ENCODE peak calls at places on chromosomes 6 and 20, in seven cellular contexts. F is HEK293T, Y is HepG2, J is H1, D is K562, T is HCT116, C is GM12878. L is an unnamed sample.

GRCh38 chr20:54668271-54669053 is 193.1 kb downstream of the DOK5 start:
- DNase-seq in T (no peak), D (peak), J (no peak), Y (peak), C (no peak), F (peak), L (peak)

GRCh38 chr20:63495771-63496403 is 3.0 kb downstream of the EEF1A2 start:
- DNase-seq in J (no peak), F (peak), T (no peak), C (no peak), Y (peak), D (peak), L (peak)

GRCh38 chr6:167401525-167402194 is 76.8 kb downstream of the TTLL2 start:
- DNase-seq in J (no peak), C (no peak), F (no peak), D (no peak), T (no peak), Y (no peak), L (no peak)

GRCh38 chr20:13552061-13552460 is 86.7 kb downstream of the TASP1 start:
- DNase-seq in D (no peak), J (no peak), C (no peak), T (no peak), Y (no peak), F (no peak), L (no peak)

GRCh38 chr6:111872521-111873177 is 603 bp downstream of the FYN start:
- DNase-seq in J (no peak), Y (no peak), C (no peak), F (peak), T (no peak), D (peak), L (peak)

GRCh38 chr6:116393430-116393829 is 22.7 kb downstream of the DSE start:
- DNase-seq in F (no peak), D (no peak), T (no peak), C (no peak), Y (no peak), J (no peak), L (no peak)

GRCh38 chr6:169933839-169934698 is 182.6 kb downstream of the ERMARD start:
- DNase-seq in F (no peak), Y (no peak), D (no peak), T (no peak), J (no peak), C (no peak), L (no peak)

GRCh38 chr20:40497781-40498691 is 191.0 kb downstream of the MAFB start:
- DNase-seq in D (no peak), J (no peak), F (no peak), Y (no peak), C (peak), T (no peak), L (no peak)

GRCh38 chr6:127100510-127101140 is 17.8 kb upstream of the RSPO3 start:
- DNase-seq in D (no peak), C (no peak), F (no peak), J (no peak), T (no peak), Y (no peak), L (no peak)

GRCh38 chr20:63320041-63320511 is 27.1 kb downstream of the COL20A1 start:
- DNase-seq in D (no peak), Y (no peak), C (no peak), J (no peak), F (no peak), T (no peak), L (no peak)

GRCh38 chr20:23663180-23663579 is 25.4 kb upstream of the CST3 start:
- DNase-seq in J (no peak), C (no peak), Y (no peak), D (no peak), F (no peak), T (no peak), L (no peak)

GRCh38 chr6:144343736-144344428 is 58.7 kb downstream of the UTRN start:
- DNase-seq in F (no peak), J (no peak), T (no peak), Y (peak), D (no peak), C (peak), L (no peak)

GRCh38 chr20:62925420-62926228 is 681 bp downstream of the DIDO1 start:
- DNase-seq in J (no peak), C (no peak), D (no peak), T (no peak), Y (no peak), F (no peak), L (no peak)

GRCh38 chr6:14865609-14866100 is 380.2 kb upstream of the JARID2 start:
- DNase-seq in J (no peak), F (no peak), Y (no peak), C (no peak), T (no peak), D (peak), L (no peak)

GRCh38 chr6:20467437-20467836 is 65.8 kb downstream of the E2F3 start:
- DNase-seq in C (peak), D (no peak), F (no peak), Y (no peak), T (no peak), J (no peak), L (no peak)

GRCh38 chr6:21003780-21004541 is 469.7 kb downstream of the CDKAL1 start:
- DNase-seq in T (no peak), J (no peak), Y (peak), F (no peak), D (no peak), C (peak), L (no peak)

GRCh38 chr20:47406849-47407682 is 50.6 kb upstream of the ZMYND8 start:
- DNase-seq in F (no peak), Y (no peak), D (no peak), J (no peak), T (no peak), C (no peak), L (no peak)

GRCh38 chr6:106064766-106065165 is 21.4 kb upstream of the PRDM1 start:
- DNase-seq in D (no peak), T (no peak), C (no peak), F (no peak), J (no peak), Y (no peak), L (no peak)

GRCh38 chr6:17831135-17831534 is 124.4 kb upstream of the NUP153 start:
- DNase-seq in Y (no peak), D (no peak), C (no peak), J (no peak), F (no peak), T (no peak), L (no peak)

GRCh38 chr6:70375882-70376281 is 37.4 kb upstream of the FAM135A start:
- DNase-seq in C (no peak), J (no peak), D (peak), Y (peak), F (no peak), T (peak), L (no peak)

GRCh38 chr6:152696543-152696942 is 1.2 kb upstream of the MYCT1 start:
- DNase-seq in Y (no peak), F (no peak), T (no peak), C (no peak), D (no peak), J (no peak), L (no peak)

GRCh38 chr6:48199502-48199901 is 88.5 kb upstream of the PTCHD4 start:
- DNase-seq in F (no peak), C (no peak), Y (peak), D (no peak), T (no peak), J (no peak), L (no peak)

GRCh38 chr6:170221052-170221752 is 69.7 kb downstream of the DLL1 start:
- DNase-seq in D (no peak), C (no peak), T (no peak), Y (no peak), J (no peak), F (no peak), L (no peak)

GRCh38 chr20:50992733-50993457 is 30.0 kb downstream of the KCNG1 start:
- DNase-seq in D (peak), J (peak), F (peak), T (peak), Y (peak), C (peak), L (peak)

GRCh38 chr20:2463616-2464365 is 6.8 kb downstream of the SNRPB start:
- DNase-seq in C (no peak), J (no peak), Y (no peak), D (no peak), T (no peak), F (no peak), L (no peak)

GRCh38 chr6:135603249-135603648 is 105.7 kb upstream of the AHI1 start:
- DNase-seq in F (no peak), D (no peak), J (no peak), T (no peak), Y (no peak), C (no peak), L (no peak)

GRCh38 chr6:167330745-167331144 is 5.9 kb downstream of the TTLL2 start:
- DNase-seq in Y (no peak), D (peak), T (no peak), J (no peak), C (no peak), F (no peak), L (no peak)

GRCh38 chr6:42819803-42820508 is 38.1 kb downstream of the BICRAL start:
- DNase-seq in T (no peak), C (no peak), J (no peak), F (peak), D (peak), Y (peak), L (no peak)

GRCh38 chr6:654136-654535 is 2.8 kb downstream of the HUS1B start:
- DNase-seq in T (no peak), J (no peak), C (no peak), F (no peak), Y (no peak), D (no peak), L (no peak)

GRCh38 chr6:134177236-134177635 is 124.8 kb upstream of the SLC2A12 start:
- DNase-seq in D (no peak), J (no peak), Y (no peak), F (no peak), T (no peak), C (no peak), L (no peak)

GRCh38 chr6:71011861-71012260 is 55.0 kb upstream of the B3GAT2 start:
- DNase-seq in Y (no peak), J (no peak), D (no peak), F (no peak), C (no peak), T (no peak), L (no peak)

GRCh38 chr20:51500936-51501335 is 41.6 kb downstream of the NFATC2 start:
- DNase-seq in J (no peak), Y (no peak), C (no peak), D (no peak), F (no peak), T (no peak), L (no peak)

GRCh38 chr20:62694868-62695267 is 13.8 kb upstream of the NTSR1 start:
- DNase-seq in Y (no peak), F (no peak), C (no peak), D (no peak), T (no peak), J (no peak), L (no peak)

GRCh38 chr20:19583532-19584175 is 174.4 kb upstream of the RIN2 start:
- DNase-seq in Y (peak), C (no peak), T (peak), J (peak), D (peak), F (peak), L (peak)

GRCh38 chr6:4693158-4693557 is 83.0 kb upstream of the CDYL start:
- DNase-seq in C (no peak), T (no peak), J (no peak), D (no peak), F (no peak), Y (no peak), L (no peak)

GRCh38 chr20:34536798-34537394 is 20.7 kb downstream of the DYNLRB1 start:
- DNase-seq in Y (peak), F (peak), D (peak), C (no peak), J (no peak), T (no peak), L (peak)

GRCh38 chr6:74248966-74249365 is 553.0 kb downstream of the CD109 start:
- DNase-seq in D (no peak), J (no peak), T (no peak), C (no peak), Y (no peak), F (no peak), L (no peak)
- TF ChIP-seq SP1 in D (no peak), J (no peak), T (no peak), C (no peak), Y (no peak), F (no peak), L (no peak)

DNA sequence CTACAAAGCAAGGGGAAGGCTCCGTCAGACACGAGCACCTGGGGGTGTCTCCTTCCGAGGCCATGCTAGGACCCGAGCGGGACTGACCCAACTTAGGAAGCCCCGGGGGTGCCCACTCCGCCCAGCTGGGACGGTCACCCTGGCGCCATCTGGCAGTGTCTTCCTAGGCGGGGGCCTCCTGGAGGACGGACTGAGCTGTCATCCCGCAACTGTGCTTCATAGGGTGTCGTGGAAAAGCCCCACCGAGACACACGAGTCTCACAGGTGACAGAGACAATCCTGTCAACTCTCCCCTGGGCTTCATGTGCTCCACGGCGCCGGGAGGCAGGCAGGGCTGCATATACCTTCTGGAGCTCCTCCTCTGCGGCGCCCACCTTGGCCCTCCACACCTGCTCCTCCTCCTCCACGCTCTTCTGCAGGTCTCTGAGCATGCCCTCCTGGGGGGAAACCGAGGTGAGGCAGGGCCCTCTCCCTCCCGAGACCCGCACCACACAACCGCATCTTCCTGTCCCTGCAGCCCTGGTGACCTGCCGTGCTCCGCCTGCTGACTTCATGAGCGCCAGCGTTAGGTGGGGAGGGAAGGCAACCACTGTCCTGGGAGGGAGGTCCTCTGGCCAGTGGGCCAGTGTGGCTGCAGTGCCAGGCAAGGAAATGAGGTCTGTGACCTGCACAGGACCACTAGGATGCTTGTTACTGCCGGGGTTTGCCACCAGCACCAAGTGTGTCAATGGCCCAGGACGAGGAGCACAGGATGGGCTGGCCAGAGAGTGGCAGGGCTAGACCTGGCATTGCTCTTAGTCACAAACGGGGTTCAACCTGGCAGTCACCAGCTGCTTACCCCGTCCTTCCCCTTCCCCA is 50.7 kb downstream of the DSTN start:
- DNase-seq in T (no peak), F (no peak), J (no peak), C (no peak), Y (no peak), D (no peak), L (peak)
- TF ChIP-seq SP1 in T (no peak), F (no peak), J (no peak), C (no peak), Y (no peak), D (no peak), L (no peak)

GRCh38 chr6:148746363-148747144 is at the start of gene UST:
- DNase-seq in F (peak), D (peak), T (peak), Y (no peak), J (peak), C (no peak), L (peak)

GRCh38 chr6:148747145-148747492 is 289 bp downstream of the UST start:
- DNase-seq in Y (no peak), C (no peak), D (peak), J (no peak), F (peak), T (no peak), L (peak)

GRCh38 chr6:148749678-148750077 is 2.8 kb downstream of the UST start:
- DNase-seq in T (no peak), F (no peak), J (no peak), Y (no peak), C (no peak), D (no peak), L (no peak)

GRCh38 chr6:148745926-148746325 is 904 bp upstream of the UST start:
- DNase-seq in C (no peak), F (no peak), Y (no peak), D (no peak), T (no peak), J (no peak), L (no peak)

GRCh38 chr6:148747493-148748160 is 797 bp downstream of the UST start:
- DNase-seq in T (no peak), J (peak), Y (no peak), D (no peak), F (peak), C (no peak), L (peak)
- TF ChIP-seq SP1 in T (no peak), J (no peak), Y (no peak), D (no peak), F (no peak), C (no peak), L (peak)

GRCh38 chr20:44543345-44543744 is 21.5 kb upstream of the SERINC3 start:
- DNase-seq in J (no peak), D (no peak), F (no peak), Y (no peak), C (no peak), T (no peak), L (no peak)
- TF ChIP-seq SP1 in J (no peak), D (no peak), F (no peak), Y (no peak), C (no peak), T (no peak), L (no peak)

GRCh38 chr6:151027295-151027747 is 161.8 kb downstream of the MTHFD1L start:
- DNase-seq in J (no peak), Y (no peak), T (no peak), D (no peak), C (no peak), F (no peak), L (no peak)

GRCh38 chr6:151026021-151026663 is 160.6 kb downstream of the MTHFD1L start:
- DNase-seq in C (no peak), D (no peak), Y (no peak), J (no peak), F (no peak), T (no peak), L (no peak)

GRCh38 chr6:151024597-151024996 is 159.1 kb downstream of the MTHFD1L start:
- DNase-seq in D (no peak), F (no peak), Y (no peak), T (no peak), C (no peak), J (no peak), L (no peak)

GRCh38 chr6:151023346-151023745 is 157.8 kb downstream of the MTHFD1L start:
- DNase-seq in D (no peak), F (no peak), T (no peak), C (no peak), J (no peak), Y (no peak), L (no peak)

DNA sequence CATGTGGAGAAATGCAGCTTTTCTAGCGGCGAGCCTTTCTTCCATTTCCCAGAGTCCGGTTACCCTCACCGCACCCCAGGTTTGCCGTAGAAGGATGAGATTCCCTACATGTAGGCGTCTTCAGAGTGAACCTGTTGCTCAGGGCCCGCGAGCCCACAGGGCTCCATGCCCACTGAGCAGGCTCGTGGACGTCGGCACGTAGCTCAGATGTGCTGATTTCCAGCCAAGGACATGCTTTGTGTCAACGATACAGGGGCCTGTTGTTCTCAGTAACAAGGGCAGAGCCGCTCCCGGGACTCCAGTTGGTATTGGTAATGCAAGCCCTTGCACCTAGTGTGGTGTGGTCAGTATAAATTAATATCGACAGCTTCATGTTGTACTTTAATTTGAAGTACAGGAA is 159.6 kb downstream of the MTHFD1L start:
- DNase-seq in D (no peak), C (no peak), J (no peak), F (no peak), T (no peak), Y (no peak), L (no peak)
- TF ChIP-seq SP1 in D (no peak), C (no peak), J (no peak), F (no peak), T (no peak), Y (no peak), L (no peak)

GRCh38 chr6:107965746-107966145 is 7.7 kb upstream of the SEC63 start:
- DNase-seq in Y (no peak), T (no peak), F (no peak), J (no peak), D (no peak), C (no peak), L (no peak)
- TF ChIP-seq SP1 in Y (no peak), T (no peak), F (no peak), J (no peak), D (no peak), C (no peak), L (no peak)

GRCh38 chr6:137223370-137224131 is 4.4 kb upstream of the IFNGR1 start:
- DNase-seq in J (no peak), T (no peak), C (no peak), F (no peak), D (no peak), Y (peak), L (no peak)
- TF ChIP-seq SP1 in J (no peak), T (no peak), C (no peak), F (no peak), D (no peak), Y (no peak), L (no peak)

GRCh38 chr6:40957616-40958492 is 81.2 kb downstream of the UNC5CL start:
- DNase-seq in T (peak), C (no peak), D (no peak), F (no peak), Y (peak), J (no peak), L (no peak)
- TF ChIP-seq SP1 in T (peak), C (no peak), D (no peak), F (no peak), Y (no peak), J (no peak), L (no peak)

GRCh38 chr6:36853325-36853724 is 14.1 kb upstream of the CPNE5 start:
- DNase-seq in F (no peak), Y (no peak), T (no peak), D (no peak), C (no peak), J (no peak), L (no peak)
- TF ChIP-seq SP1 in F (no peak), Y (no peak), T (no peak), D (no peak), C (no peak), J (no peak), L (no peak)

GRCh38 chr6:5950448-5950847 is 56.3 kb downstream of the NRN1 start:
- DNase-seq in C (no peak), D (peak), J (no peak), Y (no peak), F (peak), T (no peak), L (peak)
- TF ChIP-seq SP1 in C (no peak), D (no peak), J (no peak), Y (no peak), F (no peak), T (no peak), L (no peak)

L was measured in WTC11.